ENCODE peak calls at places on chromosomes 4 and X, in seven cellular contexts. One of them, this sample, is unnamed.

GRCh38 chr4:63578383-63578782 is 830.9 kb downstream of the TECRL start:
- DNase-seq in mesenchymal stem cell: no peak
- DNase-seq in neuronal stem cell: no peak
- DNase-seq in H1: no peak
- DNase-seq in trophoblast cell: no peak
- DNase-seq in H9: no peak
- DNase-seq in mesendoderm: no peak
- DNase-seq in this sample: no peak

GRCh38 chr4:140018931-140019618 is 134.9 kb downstream of the MAML3 start:
- DNase-seq in trophoblast cell: no peak
- DNase-seq in H9: no peak
- DNase-seq in mesendoderm: no peak
- DNase-seq in mesenchymal stem cell: peak
- DNase-seq in H1: no peak
- DNase-seq in neuronal stem cell: no peak
- DNase-seq in this sample: peak

GRCh38 chrX:16743604-16744325 is 24.4 kb downstream of the SYAP1 start:
- DNase-seq in H1: no peak
- DNase-seq in H9: no peak
- DNase-seq in mesendoderm: no peak
- DNase-seq in neuronal stem cell: no peak
- DNase-seq in mesenchymal stem cell: peak
- DNase-seq in trophoblast cell: no peak
- DNase-seq in this sample: peak

GRCh38 chrX:47707031-47707780 is 48.2 kb upstream of the UXT start:
- DNase-seq in trophoblast cell: no peak
- DNase-seq in H9: no peak
- DNase-seq in neuronal stem cell: no peak
- DNase-seq in mesendoderm: no peak
- DNase-seq in mesenchymal stem cell: no peak
- DNase-seq in H1: no peak
- DNase-seq in this sample: no peak

GRCh38 chrX:119186763-119187162 is 49.3 kb upstream of the PGRMC1 start:
- DNase-seq in mesenchymal stem cell: no peak
- DNase-seq in H9: no peak
- DNase-seq in trophoblast cell: no peak
- DNase-seq in H1: no peak
- DNase-seq in mesendoderm: no peak
- DNase-seq in neuronal stem cell: no peak
- DNase-seq in this sample: no peak

GRCh38 chr4:125168531-125168930 is 146.2 kb upstream of the FAT4 start:
- DNase-seq in H9: no peak
- DNase-seq in neuronal stem cell: no peak
- DNase-seq in H1: no peak
- DNase-seq in mesendoderm: no peak
- DNase-seq in mesenchymal stem cell: no peak
- DNase-seq in trophoblast cell: no peak
- DNase-seq in this sample: peak

GRCh38 chrX:65601530-65602281 is 65.7 kb upstream of the MSN start:
- DNase-seq in H1: no peak
- DNase-seq in H9: no peak
- DNase-seq in mesenchymal stem cell: peak
- DNase-seq in trophoblast cell: no peak
- DNase-seq in neuronal stem cell: no peak
- DNase-seq in mesendoderm: peak
- DNase-seq in this sample: peak

GRCh38 chr4:53510316-53510715 is 81.0 kb downstream of the LNX1 start:
- DNase-seq in H9: no peak
- DNase-seq in mesendoderm: no peak
- DNase-seq in mesenchymal stem cell: no peak
- DNase-seq in neuronal stem cell: no peak
- DNase-seq in H1: no peak
- DNase-seq in trophoblast cell: no peak
- DNase-seq in this sample: peak

GRCh38 chr4:128519163-128519810 is 231.7 kb upstream of the PGRMC2 start:
- DNase-seq in H9: no peak
- DNase-seq in neuronal stem cell: no peak
- DNase-seq in mesenchymal stem cell: no peak
- DNase-seq in mesendoderm: no peak
- DNase-seq in trophoblast cell: no peak
- DNase-seq in H1: no peak
- DNase-seq in this sample: peak

GRCh38 chr4:52868138-52868537 is 6.0 kb downstream of the RASL11B start:
- DNase-seq in mesendoderm: peak
- DNase-seq in trophoblast cell: no peak
- DNase-seq in neuronal stem cell: no peak
- DNase-seq in H9: peak
- DNase-seq in H1: no peak
- DNase-seq in mesenchymal stem cell: no peak
- DNase-seq in this sample: no peak

GRCh38 chr4:3505231-3505630 is 27.0 kb downstream of the LRPAP1 start:
- DNase-seq in trophoblast cell: no peak
- DNase-seq in neuronal stem cell: no peak
- DNase-seq in H1: no peak
- DNase-seq in H9: no peak
- DNase-seq in mesenchymal stem cell: no peak
- DNase-seq in mesendoderm: no peak
- DNase-seq in this sample: no peak

GRCh38 chr4:78432896-78433295 is 118.7 kb upstream of the ANXA3 start:
- DNase-seq in H1: no peak
- DNase-seq in trophoblast cell: peak
- DNase-seq in mesenchymal stem cell: peak
- DNase-seq in neuronal stem cell: no peak
- DNase-seq in mesendoderm: peak
- DNase-seq in H9: no peak
- DNase-seq in this sample: peak

GRCh38 chrX:36116222-36116621 is 196.7 kb downstream of the CFAP47 start:
- DNase-seq in mesendoderm: no peak
- DNase-seq in H1: no peak
- DNase-seq in H9: no peak
- DNase-seq in trophoblast cell: no peak
- DNase-seq in mesenchymal stem cell: no peak
- DNase-seq in neuronal stem cell: no peak
- DNase-seq in this sample: no peak

GRCh38 chrX:139209342-139209741 is 321.2 kb upstream of the F9 start:
- DNase-seq in trophoblast cell: no peak
- DNase-seq in H1: no peak
- DNase-seq in mesendoderm: no peak
- DNase-seq in neuronal stem cell: no peak
- DNase-seq in mesenchymal stem cell: no peak
- DNase-seq in H9: no peak
- DNase-seq in this sample: no peak

GRCh38 chrX:34659575-34659974 is 2.5 kb upstream of the TMEM47 start:
- DNase-seq in H1: no peak
- DNase-seq in mesenchymal stem cell: no peak
- DNase-seq in mesendoderm: no peak
- DNase-seq in H9: peak
- DNase-seq in trophoblast cell: no peak
- DNase-seq in neuronal stem cell: no peak
- DNase-seq in this sample: no peak
- H3K18ac ChIP-seq in H1: no peak
- H3K18ac ChIP-seq in mesenchymal stem cell: no peak
- H3K18ac ChIP-seq in mesendoderm: no peak
- H3K18ac ChIP-seq in H9: no peak
- H3K18ac ChIP-seq in trophoblast cell: no peak
- H3K18ac ChIP-seq in neuronal stem cell: no peak
- H3K18ac ChIP-seq in this sample: no peak

GRCh38 chrX:116378961-116379360 is 57.4 kb upstream of the SLC6A14 start:
- DNase-seq in H1: no peak
- DNase-seq in neuronal stem cell: no peak
- DNase-seq in H9: no peak
- DNase-seq in trophoblast cell: no peak
- DNase-seq in mesendoderm: no peak
- DNase-seq in mesenchymal stem cell: no peak
- DNase-seq in this sample: no peak
- H3K18ac ChIP-seq in H1: no peak
- H3K18ac ChIP-seq in neuronal stem cell: no peak
- H3K18ac ChIP-seq in H9: no peak
- H3K18ac ChIP-seq in trophoblast cell: no peak
- H3K18ac ChIP-seq in mesendoderm: no peak
- H3K18ac ChIP-seq in mesenchymal stem cell: no peak
- H3K18ac ChIP-seq in this sample: no peak

GRCh38 chr4:146435962-146436361 is 85.8 kb downstream of the SLC10A7 start:
- DNase-seq in H9: no peak
- DNase-seq in trophoblast cell: no peak
- DNase-seq in mesendoderm: no peak
- DNase-seq in neuronal stem cell: no peak
- DNase-seq in H1: no peak
- DNase-seq in mesenchymal stem cell: no peak
- DNase-seq in this sample: no peak

GRCh38 chr4:146439999-146440398 is 81.7 kb downstream of the SLC10A7 start:
- DNase-seq in neuronal stem cell: no peak
- DNase-seq in H9: no peak
- DNase-seq in trophoblast cell: no peak
- DNase-seq in mesendoderm: peak
- DNase-seq in mesenchymal stem cell: no peak
- DNase-seq in H1: no peak
- DNase-seq in this sample: no peak

GRCh38 chr4:146439437-146439836 is 82.3 kb downstream of the SLC10A7 start:
- DNase-seq in mesendoderm: no peak
- DNase-seq in trophoblast cell: no peak
- DNase-seq in neuronal stem cell: no peak
- DNase-seq in H9: no peak
- DNase-seq in H1: no peak
- DNase-seq in mesenchymal stem cell: no peak
- DNase-seq in this sample: no peak

GRCh38 chr4:146437778-146438177 is 84.0 kb downstream of the SLC10A7 start:
- DNase-seq in H9: no peak
- DNase-seq in mesenchymal stem cell: no peak
- DNase-seq in mesendoderm: no peak
- DNase-seq in H1: no peak
- DNase-seq in neuronal stem cell: no peak
- DNase-seq in trophoblast cell: no peak
- DNase-seq in this sample: no peak

DNA sequence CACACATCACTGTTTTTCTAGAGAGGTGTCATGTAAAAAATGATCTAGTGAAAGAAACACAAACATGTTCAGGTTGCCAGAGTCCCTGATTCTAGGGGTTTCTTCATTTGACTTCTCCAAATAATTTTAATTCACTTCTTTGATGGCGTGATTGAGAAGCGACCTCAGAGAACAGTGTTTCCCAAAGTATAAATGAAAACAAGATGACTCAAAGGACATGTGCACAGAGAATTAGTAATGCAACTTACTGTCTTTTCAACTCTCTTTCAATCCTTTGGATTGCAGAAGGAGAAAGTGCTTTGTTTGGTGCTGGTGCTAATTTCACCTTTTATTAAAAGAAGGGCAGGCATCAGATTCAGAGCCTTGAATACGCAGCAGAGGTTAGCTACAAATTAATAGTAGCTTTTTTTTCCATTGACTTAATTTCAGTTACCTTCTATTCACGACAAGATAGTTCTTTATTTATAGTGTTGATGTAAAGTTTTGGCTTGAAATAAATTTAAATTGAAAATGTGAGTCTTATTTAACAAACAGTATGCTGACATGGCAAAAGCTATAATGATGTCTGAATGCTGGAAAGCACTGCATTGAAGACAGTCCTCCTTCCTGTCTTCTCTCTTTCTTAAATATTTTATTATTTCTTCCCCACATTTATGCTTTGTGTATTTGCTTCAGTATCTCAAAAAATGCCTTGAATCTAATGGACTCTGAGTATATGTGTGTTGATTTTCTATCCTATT is 85.1 kb downstream of the SLC10A7 start:
- DNase-seq in neuronal stem cell: no peak
- DNase-seq in mesenchymal stem cell: no peak
- DNase-seq in H1: no peak
- DNase-seq in H9: no peak
- DNase-seq in trophoblast cell: no peak
- DNase-seq in mesendoderm: no peak
- DNase-seq in this sample: peak
- H3K18ac ChIP-seq in neuronal stem cell: no peak
- H3K18ac ChIP-seq in mesenchymal stem cell: no peak
- H3K18ac ChIP-seq in H1: no peak
- H3K18ac ChIP-seq in H9: no peak
- H3K18ac ChIP-seq in trophoblast cell: no peak
- H3K18ac ChIP-seq in mesendoderm: no peak
- H3K18ac ChIP-seq in this sample: no peak

GRCh38 chr4:87103691-87104187 is 116.7 kb downstream of the KLHL8 start:
- DNase-seq in trophoblast cell: peak
- DNase-seq in H9: no peak
- DNase-seq in mesenchymal stem cell: peak
- DNase-seq in H1: no peak
- DNase-seq in neuronal stem cell: no peak
- DNase-seq in mesendoderm: no peak
- DNase-seq in this sample: peak
- H3K18ac ChIP-seq in trophoblast cell: peak
- H3K18ac ChIP-seq in H9: no peak
- H3K18ac ChIP-seq in mesenchymal stem cell: peak
- H3K18ac ChIP-seq in H1: no peak
- H3K18ac ChIP-seq in neuronal stem cell: no peak
- H3K18ac ChIP-seq in mesendoderm: no peak
- H3K18ac ChIP-seq in this sample: no peak

GRCh38 chr4:184100297-184100885 is 117.3 kb downstream of the ENPP6 start:
- DNase-seq in H1: peak
- DNase-seq in mesendoderm: peak
- DNase-seq in mesenchymal stem cell: peak
- DNase-seq in neuronal stem cell: peak
- DNase-seq in H9: peak
- DNase-seq in trophoblast cell: peak
- DNase-seq in this sample: peak
- H3K18ac ChIP-seq in H1: no peak
- H3K18ac ChIP-seq in mesendoderm: no peak
- H3K18ac ChIP-seq in mesenchymal stem cell: no peak
- H3K18ac ChIP-seq in neuronal stem cell: peak
- H3K18ac ChIP-seq in H9: no peak
- H3K18ac ChIP-seq in trophoblast cell: no peak
- H3K18ac ChIP-seq in this sample: peak

GRCh38 chr4:150582101-150582565 is at the start of gene MAB21L2:
- DNase-seq in trophoblast cell: no peak
- DNase-seq in H9: peak
- DNase-seq in neuronal stem cell: peak
- DNase-seq in mesendoderm: peak
- DNase-seq in mesenchymal stem cell: peak
- DNase-seq in H1: no peak
- DNase-seq in this sample: peak

GRCh38 chr4:150583287-150584197 is 1.6 kb downstream of the MAB21L2 start:
- DNase-seq in trophoblast cell: no peak
- DNase-seq in H9: peak
- DNase-seq in mesendoderm: peak
- DNase-seq in H1: peak
- DNase-seq in neuronal stem cell: peak
- DNase-seq in mesenchymal stem cell: peak
- DNase-seq in this sample: peak

GRCh38 chr4:150584198-150584593 is 2.2 kb downstream of the MAB21L2 start:
- DNase-seq in neuronal stem cell: no peak
- DNase-seq in H1: no peak
- DNase-seq in mesenchymal stem cell: no peak
- DNase-seq in H9: no peak
- DNase-seq in trophoblast cell: no peak
- DNase-seq in mesendoderm: no peak
- DNase-seq in this sample: no peak

GRCh38 chr4:150581611-150582010 is 340 bp upstream of the MAB21L2 start:
- DNase-seq in mesenchymal stem cell: peak
- DNase-seq in trophoblast cell: no peak
- DNase-seq in neuronal stem cell: peak
- DNase-seq in H9: peak
- DNase-seq in mesendoderm: peak
- DNase-seq in H1: peak
- DNase-seq in this sample: peak

GRCh38 chr4:150582881-150583286 is 933 bp downstream of the MAB21L2 start:
- DNase-seq in mesendoderm: peak
- DNase-seq in neuronal stem cell: peak
- DNase-seq in mesenchymal stem cell: peak
- DNase-seq in trophoblast cell: no peak
- DNase-seq in H1: peak
- DNase-seq in H9: peak
- DNase-seq in this sample: peak
- H3K18ac ChIP-seq in mesendoderm: no peak
- H3K18ac ChIP-seq in neuronal stem cell: peak
- H3K18ac ChIP-seq in mesenchymal stem cell: peak
- H3K18ac ChIP-seq in trophoblast cell: no peak
- H3K18ac ChIP-seq in H1: peak
- H3K18ac ChIP-seq in H9: no peak
- H3K18ac ChIP-seq in this sample: peak

This sample was measured in IMR-90.